ENCODE peak calls at places on chromosome 18, in ten cellular contexts. V, Y, I, B, W, T, A, Q, J and L are unnamed samples.
A peak's percentile ranks its signal among the peaks of the same experiment; 100 is the strongest.

GRCh38 chr18:48152549-48152948 is 222.1 kb upstream of the SMAD2 start:
- DNase-seq in W (peak; percentile 86), J (no peak), Q (no peak), B (no peak), Y (no peak), V (no peak), I (no peak), A (no peak), T (peak; percentile 76), L (no peak)

GRCh38 chr18:23575309-23575651 is 11.0 kb downstream of the NPC1 start:
- DNase-seq in I (no peak), V (no peak), T (no peak), J (no peak), A (no peak), W (peak; percentile 47), Y (no peak), B (no peak), Q (no peak), L (no peak)

GRCh38 chr18:67241292-67241691 is 275.2 kb downstream of the DSEL start:
- DNase-seq in Y (no peak), J (no peak), Q (peak; percentile 6), T (no peak), V (no peak), A (no peak), I (no peak), W (no peak), B (no peak), L (no peak)

GRCh38 chr18:22214731-22215528 is 45.5 kb downstream of the GATA6 start:
- DNase-seq in A (no peak), I (no peak), W (peak; percentile 62), V (no peak), J (peak; percentile 33), B (no peak), Q (no peak), Y (no peak), T (no peak), L (no peak)

GRCh38 chr18:32674491-32674890 is 98.3 kb downstream of the KLHL14 start:
- DNase-seq in T (no peak), Q (no peak), V (no peak), B (no peak), W (peak; percentile 35), I (no peak), Y (no peak), J (no peak), A (no peak), L (no peak)

GRCh38 chr18:68262697-68263293 is 452.1 kb downstream of the TMX3 start:
- DNase-seq in V (no peak), B (no peak), I (no peak), T (peak; percentile 53), Y (no peak), Q (no peak), A (no peak), J (peak; percentile 6), W (peak; percentile 81), L (no peak)

GRCh38 chr18:32773187-32773712 is 427 bp upstream of the KLHL14 start:
- DNase-seq in Y (no peak), I (no peak), Q (no peak), V (peak; percentile 46), A (no peak), W (no peak), T (no peak), J (no peak), B (no peak), L (no peak)

GRCh38 chr18:46322411-46322891 is 218.3 kb downstream of the HAUS1 start:
- DNase-seq in J (no peak), Q (no peak), V (no peak), W (peak; percentile 61), I (no peak), A (no peak), T (no peak), Y (no peak), B (no peak), L (peak; percentile 20)

GRCh38 chr18:31274915-31275314 is 43.0 kb upstream of the DSG1 start:
- DNase-seq in A (no peak), I (no peak), J (no peak), W (peak; percentile 96), V (no peak), B (no peak), Q (no peak), Y (peak; percentile 66), T (no peak), L (no peak)

GRCh38 chr18:74861154-74861553 is 263.5 kb downstream of the ZNF407 start:
- DNase-seq in Q (no peak), B (no peak), T (peak; percentile 32), Y (no peak), V (no peak), J (no peak), W (no peak), A (no peak), I (peak; percentile 39), L (no peak)

GRCh38 chr18:57466745-57467144 is 31.6 kb downstream of the ONECUT2 start:
- DNase-seq in Y (no peak), W (no peak), J (no peak), A (no peak), Q (no peak), V (no peak), T (no peak), I (no peak), B (no peak), L (no peak)

GRCh38 chr18:41599529-41599928 is 355.5 kb upstream of the PIK3C3 start:
- DNase-seq in W (no peak), V (no peak), I (no peak), J (no peak), Q (no peak), T (no peak), B (no peak), Y (no peak), A (no peak), L (no peak)

GRCh38 chr18:31230495-31230894 is 67.8 kb upstream of the DSC1 start:
- DNase-seq in Y (peak; percentile 89), B (no peak), J (no peak), Q (no peak), T (peak; percentile 57), V (peak; percentile 59), A (no peak), I (no peak), W (peak; percentile 95), L (no peak)

GRCh38 chr18:23422751-23423418 is 30.2 kb upstream of the RIOK3 start:
- DNase-seq in A (no peak), J (peak; percentile 54), T (peak; percentile 15), B (peak; percentile 87), Q (no peak), V (peak; percentile 88), I (peak; percentile 16), W (peak; percentile 83), Y (peak; percentile 78), L (no peak)

GRCh38 chr18:12307251-12307736 is 747 bp upstream of the TUBB6 start:
- DNase-seq in W (peak; percentile 59), I (no peak), B (no peak), Q (no peak), Y (no peak), J (peak; percentile 77), V (no peak), T (no peak), A (no peak), L (peak; percentile 63)

GRCh38 chr18:9849407-9849961 is 36.3 kb upstream of the TXNDC2 start:
- DNase-seq in Q (no peak), I (peak; percentile 62), J (no peak), B (no peak), W (no peak), Y (no peak), V (no peak), T (no peak), A (no peak), L (peak; percentile 77)

GRCh38 chr18:59918320-59918755 is 18.5 kb downstream of the PMAIP1 start:
- DNase-seq in Q (no peak), I (peak; percentile 65), V (peak; percentile 75), Y (peak; percentile 66), A (no peak), T (peak; percentile 49), W (peak; percentile 89), J (no peak), B (no peak), L (peak; percentile 53)

GRCh38 chr18:50816767-50817166 is 3.0 kb downstream of the MRO start:
- DNase-seq in Q (no peak), A (no peak), T (no peak), J (no peak), B (no peak), V (no peak), I (no peak), W (no peak), Y (no peak), L (peak; percentile 21)

GRCh38 chr18:8943900-8944870 is 158.3 kb upstream of the NDUFV2 start:
- DNase-seq in B (no peak), A (no peak), I (no peak), Y (no peak), V (no peak), T (peak; percentile 71), J (peak; percentile 58), W (no peak), Q (no peak), L (no peak)

GRCh38 chr18:48161201-48161910 is 230.9 kb upstream of the SMAD2 start:
- DNase-seq in J (peak; percentile 51), I (peak; percentile 9), A (peak; percentile 56), Y (no peak), V (peak; percentile 32), W (peak; percentile 87), Q (peak; percentile 4), B (peak; percentile 85), T (peak; percentile 85), L (peak; percentile 65)

GRCh38 chr18:10089881-10090280 is 176.1 kb downstream of the VAPA start:
- DNase-seq in Y (no peak), B (no peak), J (no peak), Q (no peak), A (no peak), T (no peak), V (no peak), W (no peak), I (no peak), L (no peak)

GRCh38 chr18:22210331-22210754 is 41.0 kb downstream of the GATA6 start:
- DNase-seq in J (no peak), Q (no peak), Y (no peak), W (peak; percentile 39), A (no peak), V (no peak), B (no peak), T (peak; percentile 62), I (no peak), L (peak; percentile 34)